ENCODE peak calls at places on chromosomes 4 and X, in eight cellular contexts. G is activated CD4-positive, alpha-beta T cell treated with anti-CD3 and anti-CD28 coated beads for 36 hours; F is activated T-cell treated with anti-CD3 and anti-CD28 coated beads, Interleukin-2, amount 50 U/mL, for 4 hours; O is heart left ventricle; Z is naive thymus-derived CD4-positive, alpha-beta T cell; Q is left lobe of liver; P is activated CD8-positive, alpha-beta memory T cell treated with anti-CD3 and anti-CD28 coated beads, Interleukin-2, amount 10 ng/mL, durations not matched to agents 7 days and 5 days; Y is activated naive CD8-positive, alpha-beta T cell treated with anti-CD3 and anti-CD28 coated beads, Interleukin-2, amount 10 ng/mL, durations not matched to agents 7 days and 5 days. M is an unnamed sample.

GRCh38 chrX:150372280-150372679 is 9.2 kb downstream of the MAMLD1 start:
- ATAC-seq in P (no peak), F (no peak), O (no peak), Y (no peak), Z (no peak), Q (no peak), G (no peak), M (no peak)

GRCh38 chr4:110128092-110128989 is 70.1 kb downstream of the ELOVL6 start:
- ATAC-seq in Y (no peak), G (peak; percentile 74), F (peak; percentile 48), Q (no peak), O (no peak), Z (no peak), P (no peak), M (no peak)

GRCh38 chr4:171024720-171025303 is 788.4 kb upstream of the GALNTL6 start:
- ATAC-seq in Z (no peak), G (no peak), O (no peak), Q (no peak), P (no peak), F (no peak), Y (no peak), M (no peak)

GRCh38 chr4:156949373-156949814 is 22.2 kb downstream of the PDGFC start:
- ATAC-seq in O (peak; percentile 41), Z (no peak), G (no peak), P (no peak), Q (peak; percentile 81), Y (no peak), F (no peak), M (no peak)

GRCh38 chrX:155065035-155065734 is 5.8 kb downstream of the CMC4 start:
- ATAC-seq in Q (peak; percentile 57), Y (no peak), F (no peak), G (no peak), P (no peak), O (no peak), Z (no peak), M (no peak)

GRCh38 chr4:158621729-158622128 is 50.0 kb downstream of the C4orf46 start:
- ATAC-seq in P (no peak), G (no peak), Y (no peak), Z (no peak), O (no peak), Q (no peak), F (no peak), M (no peak)

GRCh38 chr4:53592686-53593641 is 1.7 kb upstream of the LNX1 start:
- ATAC-seq in G (no peak), P (no peak), Z (no peak), F (no peak), Q (no peak), Y (no peak), O (no peak), M (no peak)

GRCh38 chr4:184889683-184890082 is 63.9 kb upstream of the ACSL1 start:
- ATAC-seq in Y (no peak), Z (peak; percentile 68), P (no peak), Q (no peak), F (no peak), G (no peak), O (no peak), M (no peak)

GRCh38 chr4:8593268-8594096 is 917 bp downstream of the CPZ start:
- ATAC-seq in G (no peak), Q (no peak), Z (peak; percentile 4), F (no peak), Y (no peak), O (no peak), P (no peak), M (no peak)

GRCh38 chr4:38717604-38718003 is 53.6 kb downstream of the KLF3 start:
- ATAC-seq in O (peak; percentile 61), Q (no peak), F (no peak), Z (no peak), Y (no peak), G (no peak), P (no peak), M (no peak)

GRCh38 chr4:5365071-5366008 is 314.1 kb downstream of the STK32B start:
- ATAC-seq in O (no peak), F (no peak), P (no peak), Y (no peak), Z (no peak), G (no peak), Q (no peak), M (no peak)